ENCODE peak calls at places on chromosomes 11 and 22, in seven cellular contexts. V is esophagus squamous epithelium; X is stimulated activated naive CD8-positive, alpha-beta T cell treated with anti-CD3 and anti-CD28 coated beads, Interleukin-15, Interleukin-2, amounts not matched to agents 100 U/mL and 50 U/mL, for 24 hours; E is HT1080; N is stimulated activated CD4-positive, alpha-beta T cell treated with anti-CD3 and anti-CD28 coated beads, Interleukin-1b, Interleukin-23, amount 100 ng/mL, for 24 hours; R is mucosa of descending colon; T is WTC11. H is an unnamed sample.

GRCh38 chr22:46665151-46665695 is 45.0 kb downstream of the GRAMD4 start:
- DNase-seq in N (no peak), V (no peak), T (no peak), X (no peak), R (no peak), E (no peak), H (no peak)

GRCh38 chr11:32420937-32421532 is 14.3 kb downstream of the WT1 start:
- DNase-seq in X (no peak), V (no peak), T (no peak), N (no peak), R (no peak), E (peak; percentile 78), H (no peak)

GRCh38 chr11:834371-835316 is 1.9 kb downstream of the CD151 start:
- DNase-seq in V (no peak), E (peak; percentile 98), X (peak; percentile 50), T (no peak), N (no peak), R (peak; percentile 85), H (no peak)

GRCh38 chr11:84103096-84103495 is 816.9 kb upstream of the CCDC90B start:
- DNase-seq in T (no peak), E (no peak), V (no peak), X (no peak), R (no peak), N (no peak), H (no peak)

GRCh38 chr11:65766535-65766934 is 14.2 kb downstream of the AP5B1 start:
- DNase-seq in V (no peak), R (no peak), E (no peak), T (no peak), X (no peak), N (no peak), H (no peak)

GRCh38 chr11:79902493-79902892 is 461.7 kb upstream of the TENM4 start:
- DNase-seq in N (no peak), R (no peak), V (no peak), X (no peak), T (no peak), E (peak; percentile 13), H (no peak)

GRCh38 chr11:36478700-36479329 is 31.3 kb downstream of the TRAF6 start:
- DNase-seq in R (peak; percentile 80), V (no peak), T (no peak), N (no peak), E (peak; percentile 54), X (peak; percentile 20), H (peak; percentile 16)

GRCh38 chr11:32870676-32871075 is 21.9 kb upstream of the QSER1 start:
- DNase-seq in X (peak; percentile 29), V (no peak), N (no peak), R (no peak), E (peak; percentile 17), T (peak; percentile 61), H (peak; percentile 34)

GRCh38 chr11:7204778-7205177 is 46.9 kb upstream of the SYT9 start:
- DNase-seq in X (no peak), R (no peak), E (peak; percentile 89), N (no peak), T (no peak), V (no peak), H (no peak)

GRCh38 chr22:26922804-26923203 is 265.4 kb downstream of the MIAT start:
- DNase-seq in X (peak; percentile 11), N (no peak), E (no peak), V (no peak), R (no peak), T (peak; percentile 74), H (peak; percentile 3)

GRCh38 chr11:111730871-111731591 is 35.2 kb downstream of the PPP2R1B start:
- DNase-seq in R (no peak), E (no peak), T (no peak), X (no peak), V (no peak), N (no peak), H (no peak)

GRCh38 chr22:27719033-27719341 is 82.6 kb downstream of the MN1 start:
- DNase-seq in T (no peak), R (no peak), X (no peak), N (no peak), V (no peak), E (no peak), H (no peak)